ENCODE peak calls at places on chromosomes 4 and X, in nine cellular contexts. F is RCC 7860; M is stimulated activated CD4-positive, alpha-beta T cell treated with anti-CD3 and anti-CD28 coated beads, Interleukin-1b, Interleukin-23, amount 100 ng/mL, for 1 hour; P is NCI-H1436 treated with DMSO at 0.1 percent for 48 hours; Z is memory B cell; S is activated naive CD8-positive, alpha-beta T cell treated with anti-CD3 and anti-CD28 coated beads for 36 hours; J is Calu3; G is B cell; K is Jurkat, Clone E6-1. B is an unnamed sample.

GRCh38 chrX:51459125-51459524 is 37.3 kb downstream of the NUDT11 start:
- DNase-seq in F (no peak), S (no peak), J (peak; percentile 24), K (peak; percentile 9), M (no peak), P (no peak), Z (no peak), G (no peak), B (no peak)

GRCh38 chr4:139568206-139568969 is 12.4 kb upstream of the SETD7 start:
- DNase-seq in Z (no peak), S (no peak), F (no peak), J (no peak), M (no peak), G (no peak), K (no peak), P (no peak), B (peak; percentile 81)

GRCh38 chrX:147494365-147494764 is 417.4 kb upstream of the FMR1 start:
- DNase-seq in G (no peak), Z (no peak), M (no peak), P (no peak), S (no peak), J (no peak), K (no peak), F (no peak), B (no peak)

GRCh38 chr4:160038560-160038959 is 935.7 kb downstream of the RAPGEF2 start:
- DNase-seq in F (no peak), K (no peak), G (no peak), Z (no peak), J (no peak), S (no peak), M (no peak), P (no peak), B (no peak)

GRCh38 chr4:123304151-123305021 is 92.2 kb upstream of the SPRY1 start:
- DNase-seq in Z (no peak), F (no peak), P (peak; percentile 37), K (peak; percentile 86), G (no peak), J (no peak), M (no peak), S (peak; percentile 9), B (peak; percentile 57)

GRCh38 chr4:28481565-28481964 is 1620.9 kb downstream of the STIM2 start:
- DNase-seq in Z (no peak), J (peak; percentile 3), K (no peak), G (no peak), M (no peak), P (no peak), S (no peak), F (no peak), B (peak; percentile 57)

GRCh38 chrX:130082244-130083106 is 27.8 kb downstream of the ELF4 start:
- DNase-seq in G (peak; percentile 67), F (no peak), Z (peak; percentile 43), J (no peak), P (no peak), S (peak; percentile 81), M (peak; percentile 34), K (peak; percentile 65), B (no peak)

GRCh38 chr4:93879919-93880318 is 51.4 kb downstream of the ATOH1 start:
- DNase-seq in J (no peak), Z (no peak), F (no peak), S (no peak), G (no peak), K (no peak), M (no peak), P (no peak), B (no peak)

GRCh38 chrX:107542500-107542899 is 85.8 kb upstream of the PRPS1 start:
- DNase-seq in J (peak; percentile 54), Z (no peak), K (no peak), P (peak; percentile 17), F (no peak), M (no peak), S (no peak), G (no peak), B (peak; percentile 89)

GRCh38 chr4:183840311-183840710 is 64.8 kb upstream of the STOX2 start:
- DNase-seq in S (peak; percentile 46), K (peak; percentile 64), J (peak; percentile 80), Z (peak; percentile 38), G (peak; percentile 67), F (peak; percentile 28), P (no peak), M (peak; percentile 48), B (peak; percentile 88)

GRCh38 chr4:129327637-129328036 is 231.7 kb downstream of the C4orf33 start:
- DNase-seq in K (no peak), Z (no peak), P (no peak), M (no peak), F (no peak), S (no peak), G (no peak), J (no peak), B (no peak)

GRCh38 chrX:16788477-16788876 is 2.2 kb downstream of the TXLNG start:
- DNase-seq in Z (no peak), M (no peak), G (no peak), S (no peak), J (no peak), K (no peak), P (no peak), F (no peak), B (no peak)

GRCh38 chrX:93874554-93874953 is 200.5 kb downstream of the FAM133A start:
- DNase-seq in J (peak; percentile 12), K (peak; percentile 2), Z (no peak), P (no peak), F (no peak), S (no peak), G (no peak), M (no peak), B (no peak)

GRCh38 chrX:28347526-28347925 is 239.7 kb upstream of the IL1RAPL1 start:
- DNase-seq in Z (no peak), M (no peak), P (no peak), S (no peak), G (no peak), J (no peak), K (no peak), F (no peak), B (no peak)

GRCh38 chr4:1907848-1908525 is 36.8 kb downstream of the NSD2 start:
- DNase-seq in M (no peak), F (no peak), Z (no peak), G (no peak), K (no peak), S (no peak), P (peak; percentile 28), J (no peak), B (no peak)

GRCh38 chr4:17924189-17924588 is 97.4 kb downstream of the LCORL start:
- DNase-seq in K (no peak), S (no peak), M (no peak), F (no peak), J (no peak), P (no peak), G (no peak), Z (no peak), B (no peak)

GRCh38 chr4:38889143-38889542 is 21.5 kb downstream of the FAM114A1 start:
- DNase-seq in Z (no peak), G (no peak), P (no peak), M (no peak), F (peak; percentile 56), J (no peak), S (no peak), K (no peak), B (no peak)

GRCh38 chr4:159229164-159229563 is 126.3 kb downstream of the RAPGEF2 start:
- DNase-seq in J (peak; percentile 7), G (no peak), Z (no peak), P (no peak), S (no peak), M (no peak), K (no peak), F (no peak), B (peak; percentile 92)

GRCh38 chr4:23039813-23040212 is 347.1 kb downstream of the GBA3 start:
- DNase-seq in M (no peak), J (peak; percentile 38), Z (no peak), P (no peak), G (no peak), F (peak; percentile 91), S (no peak), K (no peak), B (no peak)

GRCh38 chrX:66676990-66677389 is 38.1 kb upstream of the EDA2R start:
- DNase-seq in G (no peak), Z (no peak), J (no peak), K (no peak), M (no peak), F (no peak), P (no peak), S (no peak), B (no peak)

GRCh38 chrX:17361620-17362019 is 13.4 kb upstream of the NHS start:
- DNase-seq in S (peak; percentile 2), P (no peak), F (no peak), K (no peak), G (no peak), M (no peak), J (peak; percentile 16), Z (no peak), B (no peak)

GRCh38 chr4:95506264-95506663 is 42.5 kb downstream of the UNC5C start:
- DNase-seq in P (no peak), G (no peak), J (no peak), K (no peak), S (no peak), F (peak; percentile 68), M (no peak), Z (no peak), B (no peak)

GRCh38 chr4:102799816-102800215 is 27.5 kb downstream of the UBE2D3 start:
- DNase-seq in G (no peak), Z (no peak), M (no peak), P (no peak), S (no peak), F (no peak), J (no peak), K (no peak), B (no peak)

GRCh38 chr4:32022071-32022470 is 1301.9 kb downstream of the PCDH7 start:
- DNase-seq in S (no peak), M (no peak), Z (no peak), K (no peak), P (no peak), F (peak; percentile 95), J (no peak), G (no peak), B (no peak)

GRCh38 chr4:186297013-186297645 is 31.1 kb downstream of the F11 start:
- DNase-seq in G (no peak), P (no peak), S (no peak), Z (peak; percentile 4), M (no peak), F (peak; percentile 5), K (peak; percentile 73), J (peak; percentile 22), B (no peak)